ENCODE peak calls at places on chromosomes 5 and 9, in seven cellular contexts. F is transverse colon, P is HCT116, N is Karpas-422, I is neuronal stem cell, T is fibroblast of lung, L is psoas muscle. E is an unnamed sample.

GRCh38 chr5:89303033-89303480 is 420.1 kb upstream of the MEF2C start:
- DNase-seq in N (no peak), P (no peak), I (no peak), F (no peak), T (no peak), L (no peak), E (no peak)

GRCh38 chr9:108259917-108260675 is 595.7 kb downstream of the ACTL7B start:
- DNase-seq in T (no peak), L (no peak), I (no peak), F (no peak), P (no peak), N (no peak), E (no peak)

GRCh38 chr5:8188874-8189588 is 320.1 kb downstream of the MTRR start:
- DNase-seq in I (no peak), N (no peak), T (no peak), P (no peak), L (no peak), F (peak; percentile 17), E (no peak)

GRCh38 chr9:10366171-10366779 is 246.5 kb downstream of the PTPRD start:
- DNase-seq in P (peak; percentile 2), F (no peak), I (peak; percentile 54), T (peak; percentile 35), N (peak; percentile 79), L (no peak), E (peak; percentile 28)

GRCh38 chr5:170233358-170233892 is 640 bp downstream of the C5orf58 start:
- DNase-seq in N (no peak), F (no peak), L (no peak), I (no peak), P (no peak), T (no peak), E (no peak)

GRCh38 chr9:136775191-136775590 is 10.9 kb upstream of the LCN15 start:
- DNase-seq in N (no peak), P (no peak), L (peak; percentile 25), T (no peak), I (no peak), F (no peak), E (no peak)

GRCh38 chr5:125151150-125151932 is 404.9 kb upstream of the ZNF608 start:
- DNase-seq in P (no peak), N (no peak), T (peak; percentile 27), L (no peak), I (no peak), F (no peak), E (no peak)

GRCh38 chr5:39240750-39241149 is 21.4 kb upstream of the FYB1 start:
- DNase-seq in L (no peak), N (peak; percentile 22), T (no peak), F (no peak), I (no peak), P (no peak), E (no peak)

GRCh38 chr5:105840800-105841199 is 1829.9 kb downstream of the EFNA5 start:
- DNase-seq in P (no peak), I (no peak), N (no peak), L (no peak), F (no peak), T (no peak), E (no peak)

GRCh38 chr9:123176949-123177348 is 91.4 kb downstream of the STRBP start:
- DNase-seq in F (no peak), I (no peak), L (no peak), N (no peak), P (no peak), T (no peak), E (no peak)

GRCh38 chr9:35335164-35335563 is 154.7 kb upstream of the RUSC2 start:
- DNase-seq in F (no peak), I (no peak), N (no peak), P (no peak), L (no peak), T (no peak), E (no peak)

DNA sequence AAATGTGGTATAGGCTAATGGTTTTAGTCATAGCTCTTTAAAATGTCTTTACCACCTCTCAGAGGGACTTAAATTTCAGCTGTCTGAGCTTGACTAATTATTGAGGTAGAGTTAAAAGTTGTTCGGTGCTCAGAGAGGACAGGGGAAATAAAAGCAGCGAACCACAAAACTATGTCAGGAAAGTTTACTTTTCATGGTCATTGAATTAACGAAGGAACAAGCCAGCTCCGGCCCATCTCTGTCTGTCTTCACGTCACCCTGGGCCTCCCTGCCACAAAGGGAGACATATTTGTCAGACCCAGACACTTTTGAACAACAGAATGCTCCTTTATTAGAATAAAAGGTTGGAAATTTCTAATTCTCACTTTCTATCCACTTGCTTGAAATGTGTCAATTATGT is 98.8 kb upstream of the EFNA5 start:
- DNase-seq in L (no peak), I (no peak), F (no peak), N (no peak), T (no peak), P (no peak), E (no peak)
- H3K27ac ChIP-seq in L (no peak overlapping the region), I (peak overlapping the region; percentile 7), F (no peak overlapping the region), N (no peak overlapping the region), T (no peak overlapping the region), P (no peak overlapping the region), E (no peak overlapping the region)

GRCh38 chr9:129351642-129352151 is 173.6 kb upstream of the IER5L start:
- DNase-seq in L (no peak), T (peak; percentile 47), P (no peak), I (no peak), F (no peak), N (no peak), E (no peak)

GRCh38 chr9:129353697-129354336 is 175.8 kb upstream of the IER5L start:
- DNase-seq in T (no peak), F (no peak), P (no peak), I (no peak), N (no peak), L (no peak), E (no peak)

GRCh38 chr9:129350143-129350935 is 172.3 kb upstream of the IER5L start:
- DNase-seq in L (no peak), T (no peak), I (no peak), F (no peak), P (no peak), N (no peak), E (no peak)

GRCh38 chr9:129351058-129351641 is 173.1 kb upstream of the IER5L start:
- DNase-seq in I (peak; percentile 67), L (no peak), T (peak; percentile 36), P (no peak), N (no peak), F (no peak), E (no peak)

DNA sequence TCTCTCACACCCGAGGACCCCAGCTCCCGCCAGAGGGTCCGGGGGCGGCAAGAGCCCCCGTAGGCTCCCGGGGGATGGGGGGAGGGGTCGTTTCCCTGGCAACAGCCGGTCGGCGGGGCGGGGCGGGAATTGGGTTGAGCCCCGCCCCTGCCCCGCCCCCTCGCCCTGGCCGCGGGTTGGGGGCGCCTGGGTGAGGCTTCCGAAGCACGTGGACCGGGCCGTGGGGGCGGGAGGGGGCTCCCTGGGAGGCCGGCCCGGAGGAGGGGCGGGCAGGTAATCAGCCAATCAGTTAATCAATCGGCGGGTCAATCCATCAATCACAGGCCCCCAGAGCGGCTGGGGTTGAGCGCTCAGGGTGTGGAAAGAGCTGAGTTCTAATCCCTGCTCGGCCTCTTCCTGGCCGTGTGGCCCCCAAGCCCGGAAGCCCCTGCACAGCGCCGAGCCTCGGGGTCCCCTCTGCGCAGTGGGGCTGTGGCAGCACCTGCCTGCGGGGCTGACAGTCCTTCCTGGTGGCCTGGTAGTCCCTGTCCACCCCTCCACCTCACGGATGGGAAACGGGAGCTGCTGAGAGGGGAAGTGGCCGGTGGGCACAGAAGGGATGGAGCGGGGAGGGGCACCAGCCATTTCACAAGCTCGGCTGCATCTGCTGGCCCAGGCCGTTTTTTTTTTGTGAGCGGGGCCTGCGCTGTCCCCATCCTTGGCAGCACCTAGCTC is 174.3 kb upstream of the IER5L start:
- DNase-seq in N (no peak), F (no peak), L (no peak), P (no peak), I (peak; percentile 80), T (no peak), E (no peak)
- H3K27ac ChIP-seq in N (no peak overlapping the region), F (peak overlapping the region; percentile 78), L (peak overlapping the region; percentile 30), P (peak overlapping the region; percentile 33), I (peak overlapping the region; percentile 91), T (no peak overlapping the region), E (no peak overlapping the region)

GRCh38 chr5:91179018-91179417 is 204.1 kb downstream of the ARRDC3 start:
- DNase-seq in P (no peak), N (no peak), L (no peak), I (no peak), F (no peak), T (peak; percentile 61), E (no peak)
- H3K27ac ChIP-seq in P (no peak overlapping the region), N (no peak overlapping the region), L (no peak overlapping the region), I (no peak overlapping the region), F (peak overlapping the region; percentile 39), T (no peak overlapping the region), E (no peak overlapping the region)

DNA sequence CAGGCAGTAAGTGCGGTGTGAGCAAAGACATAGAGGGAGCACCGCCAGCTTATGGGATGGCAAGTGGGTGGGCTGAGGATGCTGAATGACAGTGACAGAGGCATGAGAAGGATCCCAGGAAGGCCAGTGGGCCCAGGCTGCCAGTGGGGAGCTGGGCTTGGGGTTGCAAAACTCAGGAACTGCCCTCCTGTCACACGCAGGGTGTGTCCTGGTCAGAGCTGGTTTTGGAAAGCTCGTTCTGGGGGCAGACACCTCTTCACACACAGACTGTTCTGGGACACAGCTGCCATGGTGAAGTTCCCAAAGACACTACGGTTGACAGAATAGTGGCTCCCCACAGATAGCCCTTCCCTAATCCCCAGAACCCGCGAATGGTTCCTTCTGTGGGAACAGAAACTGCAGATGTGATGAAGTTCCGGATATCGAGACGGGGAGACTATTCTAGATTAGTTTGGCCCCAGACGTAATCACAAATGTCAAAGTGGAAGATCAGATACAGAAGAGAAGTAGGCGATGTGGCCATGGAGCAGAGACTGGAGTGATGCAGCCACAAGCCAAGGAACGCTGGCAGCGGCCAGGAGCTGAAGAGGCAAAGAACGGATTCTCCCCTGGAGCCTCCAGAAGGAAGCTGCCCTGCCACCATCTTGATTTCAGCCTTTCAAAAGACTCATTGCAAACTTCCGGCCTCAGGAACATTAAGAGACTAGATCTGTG is 159.0 kb downstream of the COL23A1 start:
- DNase-seq in L (no peak), I (no peak), N (no peak), F (no peak), P (no peak), T (no peak), E (no peak)
- H3K27ac ChIP-seq in L (no peak overlapping the region), I (no peak overlapping the region), N (no peak overlapping the region), F (no peak overlapping the region), P (no peak overlapping the region), T (no peak overlapping the region), E (no peak overlapping the region)

DNA sequence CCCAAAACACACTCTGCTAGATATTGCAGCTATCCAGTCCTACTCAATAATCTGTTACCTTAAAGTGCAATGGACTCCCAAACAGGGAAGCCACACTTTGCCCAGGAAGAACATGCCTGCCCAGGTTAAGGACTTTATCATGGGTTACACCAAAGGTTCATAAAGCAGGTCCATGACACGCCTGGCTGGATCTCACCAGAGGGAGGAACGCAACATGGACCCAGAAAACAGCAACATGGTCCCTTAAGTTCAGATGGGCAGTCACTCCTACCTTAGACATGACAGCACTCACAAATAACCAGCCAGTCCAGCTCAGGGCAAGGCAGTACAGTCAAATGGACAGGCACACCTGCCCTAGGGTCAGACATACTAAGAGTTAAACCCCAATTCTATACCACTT is 3.8 kb downstream of the P4HA2 start:
- DNase-seq in I (no peak), F (no peak), P (no peak), L (no peak), T (no peak), N (no peak), E (no peak)
- H3K27ac ChIP-seq in I (no peak overlapping the region), F (peak overlapping the region; percentile 95), P (no peak overlapping the region), L (peak overlapping the region; percentile 65), T (peak overlapping the region; percentile 13), N (no peak overlapping the region), E (no peak overlapping the region)

E was measured in OCI-LY7.